ENCODE peak calls at places on chromosomes 16 and 17, in five cellular contexts. R is GM12865, W is stomach, K is MM.1S, M is cardiac fibroblast. T is an unnamed sample.

GRCh38 chr16:85296859-85297698 is 184.8 kb upstream of the CIBAR2 start:
- DNase-seq in R (peak; percentile 45), W (peak; percentile 63), K (peak; percentile 36), M (peak; percentile 36), T (no peak)

GRCh38 chr17:65441053-65441635 is 120.3 kb downstream of the AXIN2 start:
- DNase-seq in R (no peak), W (no peak), K (no peak), M (no peak), T (no peak)

GRCh38 chr16:59113009-59113408 is 378.9 kb upstream of the GOT2 start:
- DNase-seq in R (no peak), W (no peak), K (no peak), M (no peak), T (no peak)

GRCh38 chr16:70396209-70396904 is 42.5 kb downstream of the ST3GAL2 start:
- DNase-seq in R (no peak), W (no peak), K (peak; percentile 19), M (peak; percentile 29), T (no peak)

GRCh38 chr17:73017653-73018052 is 74.8 kb downstream of the SLC39A11 start:
- DNase-seq in R (no peak), W (no peak), K (no peak), M (peak; percentile 29), T (no peak)

GRCh38 chr16:84738255-84739038 is 38.6 kb downstream of the USP10 start:
- DNase-seq in R (peak; percentile 86), W (peak; percentile 82), K (peak; percentile 58), M (peak; percentile 83), T (no peak)

GRCh38 chr17:38420518-38420917 is 7.7 kb upstream of the ARHGAP23 start:
- DNase-seq in R (no peak), W (no peak), K (no peak), M (no peak), T (no peak)

GRCh38 chr17:21019976-21020575 is 22.7 kb downstream of the USP22 start:
- DNase-seq in R (peak; percentile 77), W (peak; percentile 55), K (peak; percentile 14), M (peak; percentile 49), T (no peak)

GRCh38 chr16:48432136-48432535 is 46.9 kb upstream of the SIAH1 start:
- DNase-seq in R (peak; percentile 70), W (no peak), K (no peak), M (no peak), T (no peak)

GRCh38 chr16:66551362-66551761 is 1.0 kb upstream of the CKLF start:
- DNase-seq in R (peak; percentile 36), W (no peak), K (peak; percentile 74), M (no peak), T (no peak)

GRCh38 chr17:48729335-48730239 is 1.0 kb upstream of the HOXB13 start:
- DNase-seq in R (no peak), W (no peak), K (no peak), M (no peak), T (no peak)

GRCh38 chr17:57714660-57715059 is 30.4 kb downstream of the CCDC182 start:
- DNase-seq in R (no peak), W (no peak), K (no peak), M (no peak), T (no peak)

GRCh38 chr17:60372790-60373483 is 19.0 kb downstream of the USP32 start:
- DNase-seq in R (peak; percentile 20), W (no peak), K (no peak), M (peak; percentile 39), T (no peak)

GRCh38 chr17:58693208-58693607 is 806 bp downstream of the RAD51C start:
- DNase-seq in R (peak; percentile 9), W (no peak), K (no peak), M (no peak), T (no peak)

GRCh38 chr17:36934759-36935630 is 2.3 kb upstream of the LHX1 start:
- DNase-seq in R (no peak), W (no peak), K (no peak), M (no peak), T (no peak)

GRCh38 chr16:80028581-80029380 is 428.2 kb upstream of the MAF start:
- DNase-seq in R (no peak), W (no peak), K (no peak), M (no peak), T (no peak)

GRCh38 chr17:81601525-81602120 is 35.3 kb downstream of the NPLOC4 start:
- DNase-seq in R (peak; percentile 79), W (peak; percentile 29), K (peak; percentile 64), M (peak; percentile 87), T (peak; percentile 47)

GRCh38 chr17:44324571-44325275 is at the start of gene SLC25A39:
- DNase-seq in R (peak; percentile 98), W (peak; percentile 97), K (peak; percentile 95), M (peak; percentile 96), T (peak; percentile 81)

GRCh38 chr17:41620583-41621434 is 3.6 kb downstream of the KRT17 start:
- DNase-seq in R (no peak), W (no peak), K (no peak), M (peak; percentile 47), T (no peak)

GRCh38 chr17:41625602-41626001 is 1.2 kb upstream of the KRT17 start:
- DNase-seq in R (no peak), W (no peak), K (no peak), M (no peak), T (no peak)

GRCh38 chr17:41627316-41628072 is 3.1 kb upstream of the KRT17 start:
- DNase-seq in R (no peak), W (no peak), K (no peak), M (no peak), T (no peak)

GRCh38 chr17:41621916-41622315 is 2.5 kb downstream of the KRT17 start:
- DNase-seq in R (no peak), W (no peak), K (no peak), M (no peak), T (no peak)

GRCh38 chr17:41624208-41625101 is at the start of gene KRT17:
- DNase-seq in R (no peak), W (no peak), K (no peak), M (no peak), T (no peak)
- H3K4me3 ChIP-seq in R (no peak within 1 kb of the TSS), W (no peak within 1 kb of the TSS), K (no peak within 1 kb of the TSS), M (no peak within 1 kb of the TSS), T (no peak within 1 kb of the TSS)

GRCh38 chr17:35708149-35708548 is 23.3 kb upstream of the RASL10B start:
- DNase-seq in R (no peak), W (no peak), K (peak; percentile 45), M (no peak), T (no peak)
- H3K4me3 ChIP-seq in R (no peak overlapping the region), W (no peak overlapping the region), K (no peak overlapping the region), M (no peak overlapping the region), T (no peak overlapping the region)

GRCh38 chr17:16001498-16001897 is 1.9 kb downstream of the TTC19 start:
- DNase-seq in R (no peak), W (no peak), K (no peak), M (peak; percentile 34), T (no peak)
- H3K4me3 ChIP-seq in R (no peak overlapping the region), W (no peak overlapping the region), K (peak overlapping the region; percentile 93), M (no peak overlapping the region), T (no peak overlapping the region)

DNA sequence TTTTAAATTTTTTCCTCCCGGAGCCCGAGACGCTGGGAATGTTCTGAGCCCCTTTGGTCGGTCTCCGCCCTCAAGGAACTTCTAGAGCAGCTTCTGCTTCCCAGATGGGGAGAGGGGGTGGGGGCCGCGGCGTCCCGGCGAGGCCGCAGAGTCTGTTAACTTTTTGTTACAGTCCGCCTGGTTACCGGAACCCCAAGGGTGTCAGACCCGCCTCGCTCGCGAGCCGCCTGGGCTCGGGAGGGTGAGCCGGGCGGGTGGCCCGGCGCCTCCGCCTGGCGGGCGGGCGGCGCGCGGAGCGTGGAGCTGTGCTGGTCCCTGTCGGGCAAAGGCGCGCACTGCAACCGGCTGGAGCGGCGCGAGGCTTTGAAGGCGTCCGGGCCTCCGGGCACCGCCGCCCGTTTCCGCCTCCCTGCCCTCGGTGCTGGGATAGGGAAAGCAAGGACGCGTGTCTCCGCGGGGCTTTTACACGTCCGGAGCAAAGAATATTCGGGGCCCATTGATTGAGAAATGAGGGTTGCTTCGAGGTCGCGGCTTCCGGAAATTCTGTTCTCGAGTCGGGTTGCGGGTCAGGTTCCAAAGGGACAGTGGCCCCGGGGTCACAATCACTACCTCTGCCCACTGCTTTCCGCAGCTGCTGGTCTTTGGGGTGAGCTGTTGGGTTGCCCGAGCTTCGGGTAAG is 1.7 kb downstream of the HS3ST3B1 start:
- DNase-seq in R (peak; percentile 78), W (peak; percentile 90), K (peak; percentile 59), M (peak; percentile 90), T (no peak)
- H3K4me3 ChIP-seq in R (peak overlapping the region; percentile 48), W (peak overlapping the region; percentile 67), K (peak overlapping the region; percentile 36), M (peak overlapping the region; percentile 87), T (peak overlapping the region; percentile 93)

GRCh38 chr17:1197781-1198490 is 18.2 kb upstream of the ABR start:
- DNase-seq in R (peak; percentile 98), W (peak; percentile 69), K (no peak), M (peak; percentile 79), T (peak; percentile 56)
- H3K4me3 ChIP-seq in R (peak overlapping the region; percentile 41), W (no peak overlapping the region), K (no peak overlapping the region), M (no peak overlapping the region), T (no peak overlapping the region)

DNA sequence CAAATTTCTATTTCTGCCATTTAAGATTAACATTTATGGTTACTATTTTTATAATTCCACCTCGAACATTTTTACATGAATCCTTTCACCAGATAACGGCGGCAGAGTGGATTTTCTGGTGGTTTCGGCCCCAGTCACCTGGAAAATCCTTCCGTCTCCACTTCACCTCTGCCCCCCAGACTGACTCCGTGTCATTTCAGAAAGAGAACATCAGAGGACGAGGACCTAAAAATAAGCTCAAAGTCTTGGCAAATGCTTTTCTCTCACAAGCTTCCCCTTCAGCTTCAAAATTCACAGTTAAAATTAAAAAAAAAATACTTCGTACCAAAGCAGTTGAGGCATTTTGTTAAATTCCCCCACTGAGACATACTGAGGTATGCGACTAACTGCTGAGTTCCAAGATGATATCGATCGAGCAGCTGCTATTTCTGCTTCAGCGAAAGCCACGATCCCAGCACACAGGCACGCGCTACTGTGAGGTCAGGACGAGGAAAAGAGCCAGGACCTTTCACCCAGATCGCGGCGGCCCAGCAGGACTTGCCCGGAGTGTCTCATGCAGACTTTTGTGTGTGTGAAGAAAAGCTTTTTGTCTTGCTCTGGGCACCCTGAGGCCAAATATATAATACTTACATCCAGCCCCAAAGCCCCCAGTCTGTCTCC is 36.8 kb downstream of the ASPA start:
- DNase-seq in R (no peak), W (peak; percentile 49), K (no peak), M (peak; percentile 90), T (no peak)
- H3K4me3 ChIP-seq in R (no peak overlapping the region), W (no peak overlapping the region), K (no peak overlapping the region), M (no peak overlapping the region), T (no peak overlapping the region)

GRCh38 chr16:71443714-71444113 is 1.9 kb upstream of the TLE7 start:
- DNase-seq in R (no peak), W (no peak), K (no peak), M (no peak), T (no peak)
- H3K4me3 ChIP-seq in R (no peak overlapping the region), W (no peak overlapping the region), K (no peak overlapping the region), M (no peak overlapping the region), T (no peak overlapping the region)

GRCh38 chr16:46826618-46827017 is 4.4 kb downstream of the C16orf87 start:
- DNase-seq in R (peak; percentile 27), W (no peak), K (no peak), M (no peak), T (no peak)

GRCh38 chr16:46830902-46831647 is at the start of gene C16orf87:
- DNase-seq in R (peak; percentile 97), W (peak; percentile 93), K (peak; percentile 94), M (peak; percentile 95), T (peak; percentile 68)

GRCh38 chr16:46830417-46830901 is 521 bp downstream of the C16orf87 start:
- DNase-seq in R (peak; percentile 51), W (peak; percentile 46), K (peak; percentile 52), M (peak; percentile 17), T (no peak)

GRCh38 chr16:46828292-46828691 is 2.7 kb downstream of the C16orf87 start:
- DNase-seq in R (peak; percentile 52), W (no peak), K (no peak), M (no peak), T (no peak)

GRCh38 chr16:46828943-46829342 is 2.0 kb downstream of the C16orf87 start:
- DNase-seq in R (peak; percentile 13), W (no peak), K (no peak), M (no peak), T (no peak)
- H3K4me3 ChIP-seq in R (peak overlapping the region; percentile 72), W (no peak overlapping the region), K (peak overlapping the region; percentile 89), M (no peak overlapping the region), T (no peak overlapping the region)

T was measured in skeletal muscle cell.